ENCODE peak calls at places on chromosomes 7 and 10, in eight cellular contexts. One of them, this sample, is unnamed.

GRCh38 chr10:117341061-117341460 is 34.2 kb downstream of the PDZD8 start:
- DNase-seq in cardiac muscle cell: no peak
- DNase-seq in activated CD8-positive, alpha-beta memory T cell treated with anti-CD3 and anti-CD28 coated beads, Interleukin-2, amount 50 U/mL, for 4 hours: no peak
- DNase-seq in activated T-helper 1 cell treated with anti-CD3 and anti-CD28 coated beads, Interleukin-12 subunit alpha, Interleukin-12 subunit beta, Interleukin-2, Interleukin-4 antibody, amounts not matched to agents 30 ng/mL and 10 ng/mL and 1 ng/mL, durations not matched to agents 14 hours and 24 hours and 36 hours: no peak
- DNase-seq in left lung: no peak
- DNase-seq in T-helper 9 cell: no peak
- DNase-seq in T-cell: no peak
- DNase-seq in NCI-H1436: no peak
- DNase-seq in this sample: no peak

GRCh38 chr7:85974176-85974575 is 669.5 kb upstream of the GRM3 start:
- DNase-seq in T-cell: no peak
- DNase-seq in activated T-helper 1 cell treated with anti-CD3 and anti-CD28 coated beads, Interleukin-12 subunit alpha, Interleukin-12 subunit beta, Interleukin-2, Interleukin-4 antibody, amounts not matched to agents 30 ng/mL and 10 ng/mL and 1 ng/mL, durations not matched to agents 14 hours and 24 hours and 36 hours: no peak
- DNase-seq in left lung: no peak
- DNase-seq in activated CD8-positive, alpha-beta memory T cell treated with anti-CD3 and anti-CD28 coated beads, Interleukin-2, amount 50 U/mL, for 4 hours: no peak
- DNase-seq in cardiac muscle cell: no peak
- DNase-seq in NCI-H1436: no peak
- DNase-seq in T-helper 9 cell: no peak
- DNase-seq in this sample: no peak

GRCh38 chr10:20891338-20891714 is 5.8 kb downstream of the NEBL start:
- DNase-seq in cardiac muscle cell: no peak
- DNase-seq in NCI-H1436: no peak
- DNase-seq in left lung: no peak
- DNase-seq in T-cell: no peak
- DNase-seq in T-helper 9 cell: no peak
- DNase-seq in activated CD8-positive, alpha-beta memory T cell treated with anti-CD3 and anti-CD28 coated beads, Interleukin-2, amount 50 U/mL, for 4 hours: no peak
- DNase-seq in activated T-helper 1 cell treated with anti-CD3 and anti-CD28 coated beads, Interleukin-12 subunit alpha, Interleukin-12 subunit beta, Interleukin-2, Interleukin-4 antibody, amounts not matched to agents 30 ng/mL and 10 ng/mL and 1 ng/mL, durations not matched to agents 14 hours and 24 hours and 36 hours: no peak
- DNase-seq in this sample: no peak

GRCh38 chr7:137880432-137880831 is 33.7 kb upstream of the DGKI start:
- DNase-seq in cardiac muscle cell: no peak
- DNase-seq in T-cell: no peak
- DNase-seq in T-helper 9 cell: no peak
- DNase-seq in activated CD8-positive, alpha-beta memory T cell treated with anti-CD3 and anti-CD28 coated beads, Interleukin-2, amount 50 U/mL, for 4 hours: no peak
- DNase-seq in left lung: no peak
- DNase-seq in activated T-helper 1 cell treated with anti-CD3 and anti-CD28 coated beads, Interleukin-12 subunit alpha, Interleukin-12 subunit beta, Interleukin-2, Interleukin-4 antibody, amounts not matched to agents 30 ng/mL and 10 ng/mL and 1 ng/mL, durations not matched to agents 14 hours and 24 hours and 36 hours: no peak
- DNase-seq in NCI-H1436: no peak
- DNase-seq in this sample: no peak

GRCh38 chr7:69645683-69646082 is 47.4 kb downstream of the AUTS2 start:
- DNase-seq in T-cell: no peak
- DNase-seq in activated CD8-positive, alpha-beta memory T cell treated with anti-CD3 and anti-CD28 coated beads, Interleukin-2, amount 50 U/mL, for 4 hours: no peak
- DNase-seq in activated T-helper 1 cell treated with anti-CD3 and anti-CD28 coated beads, Interleukin-12 subunit alpha, Interleukin-12 subunit beta, Interleukin-2, Interleukin-4 antibody, amounts not matched to agents 30 ng/mL and 10 ng/mL and 1 ng/mL, durations not matched to agents 14 hours and 24 hours and 36 hours: no peak
- DNase-seq in T-helper 9 cell: no peak
- DNase-seq in NCI-H1436: no peak
- DNase-seq in left lung: no peak
- DNase-seq in cardiac muscle cell: no peak
- DNase-seq in this sample: no peak

GRCh38 chr10:93703841-93704240 is 1.4 kb upstream of the FRA10AC1 start:
- DNase-seq in cardiac muscle cell: no peak
- DNase-seq in T-cell: no peak
- DNase-seq in activated CD8-positive, alpha-beta memory T cell treated with anti-CD3 and anti-CD28 coated beads, Interleukin-2, amount 50 U/mL, for 4 hours: no peak
- DNase-seq in NCI-H1436: no peak
- DNase-seq in activated T-helper 1 cell treated with anti-CD3 and anti-CD28 coated beads, Interleukin-12 subunit alpha, Interleukin-12 subunit beta, Interleukin-2, Interleukin-4 antibody, amounts not matched to agents 30 ng/mL and 10 ng/mL and 1 ng/mL, durations not matched to agents 14 hours and 24 hours and 36 hours: no peak
- DNase-seq in T-helper 9 cell: no peak
- DNase-seq in left lung: no peak
- DNase-seq in this sample: no peak

GRCh38 chr7:45584261-45585210 is 10.4 kb downstream of the ADCY1 start:
- DNase-seq in T-cell: no peak
- DNase-seq in activated CD8-positive, alpha-beta memory T cell treated with anti-CD3 and anti-CD28 coated beads, Interleukin-2, amount 50 U/mL, for 4 hours: no peak
- DNase-seq in T-helper 9 cell: no peak
- DNase-seq in left lung: no peak
- DNase-seq in NCI-H1436: no peak
- DNase-seq in cardiac muscle cell: no peak
- DNase-seq in activated T-helper 1 cell treated with anti-CD3 and anti-CD28 coated beads, Interleukin-12 subunit alpha, Interleukin-12 subunit beta, Interleukin-2, Interleukin-4 antibody, amounts not matched to agents 30 ng/mL and 10 ng/mL and 1 ng/mL, durations not matched to agents 14 hours and 24 hours and 36 hours: no peak
- DNase-seq in this sample: no peak

GRCh38 chr7:142434666-142435174 is 176.9 kb upstream of the PRSS58 start:
- DNase-seq in T-cell: no peak
- DNase-seq in cardiac muscle cell: no peak
- DNase-seq in left lung: no peak
- DNase-seq in T-helper 9 cell: no peak
- DNase-seq in activated T-helper 1 cell treated with anti-CD3 and anti-CD28 coated beads, Interleukin-12 subunit alpha, Interleukin-12 subunit beta, Interleukin-2, Interleukin-4 antibody, amounts not matched to agents 30 ng/mL and 10 ng/mL and 1 ng/mL, durations not matched to agents 14 hours and 24 hours and 36 hours: no peak
- DNase-seq in activated CD8-positive, alpha-beta memory T cell treated with anti-CD3 and anti-CD28 coated beads, Interleukin-2, amount 50 U/mL, for 4 hours: no peak
- DNase-seq in NCI-H1436: no peak
- DNase-seq in this sample: no peak

GRCh38 chr7:36781011-36781738 is 56.9 kb upstream of the AOAH start:
- DNase-seq in NCI-H1436: no peak
- DNase-seq in activated CD8-positive, alpha-beta memory T cell treated with anti-CD3 and anti-CD28 coated beads, Interleukin-2, amount 50 U/mL, for 4 hours: no peak
- DNase-seq in cardiac muscle cell: no peak
- DNase-seq in T-helper 9 cell: peak; percentile 10
- DNase-seq in activated T-helper 1 cell treated with anti-CD3 and anti-CD28 coated beads, Interleukin-12 subunit alpha, Interleukin-12 subunit beta, Interleukin-2, Interleukin-4 antibody, amounts not matched to agents 30 ng/mL and 10 ng/mL and 1 ng/mL, durations not matched to agents 14 hours and 24 hours and 36 hours: peak; percentile 15
- DNase-seq in left lung: no peak
- DNase-seq in T-cell: peak; percentile 72
- DNase-seq in this sample: no peak

GRCh38 chr10:123855013-123855684 is 36.5 kb downstream of the CPXM2 start:
- DNase-seq in T-helper 9 cell: no peak
- DNase-seq in left lung: no peak
- DNase-seq in T-cell: no peak
- DNase-seq in cardiac muscle cell: no peak
- DNase-seq in activated CD8-positive, alpha-beta memory T cell treated with anti-CD3 and anti-CD28 coated beads, Interleukin-2, amount 50 U/mL, for 4 hours: no peak
- DNase-seq in NCI-H1436: no peak
- DNase-seq in activated T-helper 1 cell treated with anti-CD3 and anti-CD28 coated beads, Interleukin-12 subunit alpha, Interleukin-12 subunit beta, Interleukin-2, Interleukin-4 antibody, amounts not matched to agents 30 ng/mL and 10 ng/mL and 1 ng/mL, durations not matched to agents 14 hours and 24 hours and 36 hours: no peak
- DNase-seq in this sample: no peak

GRCh38 chr7:127252736-127253288 is at the start of gene GRM8:
- DNase-seq in activated CD8-positive, alpha-beta memory T cell treated with anti-CD3 and anti-CD28 coated beads, Interleukin-2, amount 50 U/mL, for 4 hours: peak; percentile 29
- DNase-seq in T-cell: no peak
- DNase-seq in activated T-helper 1 cell treated with anti-CD3 and anti-CD28 coated beads, Interleukin-12 subunit alpha, Interleukin-12 subunit beta, Interleukin-2, Interleukin-4 antibody, amounts not matched to agents 30 ng/mL and 10 ng/mL and 1 ng/mL, durations not matched to agents 14 hours and 24 hours and 36 hours: no peak
- DNase-seq in cardiac muscle cell: peak; percentile 87
- DNase-seq in left lung: peak; percentile 84
- DNase-seq in T-helper 9 cell: no peak
- DNase-seq in NCI-H1436: peak; percentile 59
- DNase-seq in this sample: peak; percentile 67

GRCh38 chr7:28296571-28297483 is 115.5 kb upstream of the CREB5 start:
- DNase-seq in T-helper 9 cell: no peak
- DNase-seq in activated T-helper 1 cell treated with anti-CD3 and anti-CD28 coated beads, Interleukin-12 subunit alpha, Interleukin-12 subunit beta, Interleukin-2, Interleukin-4 antibody, amounts not matched to agents 30 ng/mL and 10 ng/mL and 1 ng/mL, durations not matched to agents 14 hours and 24 hours and 36 hours: peak; percentile 2
- DNase-seq in activated CD8-positive, alpha-beta memory T cell treated with anti-CD3 and anti-CD28 coated beads, Interleukin-2, amount 50 U/mL, for 4 hours: peak; percentile 49
- DNase-seq in left lung: no peak
- DNase-seq in NCI-H1436: peak; percentile 62
- DNase-seq in cardiac muscle cell: peak; percentile 55
- DNase-seq in T-cell: peak; percentile 22
- DNase-seq in this sample: peak; percentile 74

GRCh38 chr10:109940553-109940952 is 17.2 kb upstream of the XPNPEP1 start:
- DNase-seq in activated T-helper 1 cell treated with anti-CD3 and anti-CD28 coated beads, Interleukin-12 subunit alpha, Interleukin-12 subunit beta, Interleukin-2, Interleukin-4 antibody, amounts not matched to agents 30 ng/mL and 10 ng/mL and 1 ng/mL, durations not matched to agents 14 hours and 24 hours and 36 hours: no peak
- DNase-seq in left lung: no peak
- DNase-seq in cardiac muscle cell: no peak
- DNase-seq in NCI-H1436: no peak
- DNase-seq in T-cell: no peak
- DNase-seq in T-helper 9 cell: no peak
- DNase-seq in activated CD8-positive, alpha-beta memory T cell treated with anti-CD3 and anti-CD28 coated beads, Interleukin-2, amount 50 U/mL, for 4 hours: no peak
- DNase-seq in this sample: no peak

GRCh38 chr7:100949227-100949930 is at the start of gene MUC3A:
- DNase-seq in activated T-helper 1 cell treated with anti-CD3 and anti-CD28 coated beads, Interleukin-12 subunit alpha, Interleukin-12 subunit beta, Interleukin-2, Interleukin-4 antibody, amounts not matched to agents 30 ng/mL and 10 ng/mL and 1 ng/mL, durations not matched to agents 14 hours and 24 hours and 36 hours: no peak
- DNase-seq in NCI-H1436: no peak
- DNase-seq in activated CD8-positive, alpha-beta memory T cell treated with anti-CD3 and anti-CD28 coated beads, Interleukin-2, amount 50 U/mL, for 4 hours: no peak
- DNase-seq in left lung: no peak
- DNase-seq in T-cell: no peak
- DNase-seq in cardiac muscle cell: no peak
- DNase-seq in T-helper 9 cell: no peak
- DNase-seq in this sample: no peak

GRCh38 chr10:88979153-88979562 is 11.4 kb upstream of the FAS start:
- DNase-seq in activated CD8-positive, alpha-beta memory T cell treated with anti-CD3 and anti-CD28 coated beads, Interleukin-2, amount 50 U/mL, for 4 hours: no peak
- DNase-seq in T-helper 9 cell: no peak
- DNase-seq in NCI-H1436: no peak
- DNase-seq in left lung: no peak
- DNase-seq in T-cell: no peak
- DNase-seq in activated T-helper 1 cell treated with anti-CD3 and anti-CD28 coated beads, Interleukin-12 subunit alpha, Interleukin-12 subunit beta, Interleukin-2, Interleukin-4 antibody, amounts not matched to agents 30 ng/mL and 10 ng/mL and 1 ng/mL, durations not matched to agents 14 hours and 24 hours and 36 hours: no peak
- DNase-seq in cardiac muscle cell: no peak
- DNase-seq in this sample: no peak

GRCh38 chr7:45055594-45056219 is 33.1 kb downstream of the NACAD start:
- DNase-seq in left lung: no peak
- DNase-seq in NCI-H1436: no peak
- DNase-seq in T-cell: no peak
- DNase-seq in T-helper 9 cell: no peak
- DNase-seq in activated CD8-positive, alpha-beta memory T cell treated with anti-CD3 and anti-CD28 coated beads, Interleukin-2, amount 50 U/mL, for 4 hours: no peak
- DNase-seq in activated T-helper 1 cell treated with anti-CD3 and anti-CD28 coated beads, Interleukin-12 subunit alpha, Interleukin-12 subunit beta, Interleukin-2, Interleukin-4 antibody, amounts not matched to agents 30 ng/mL and 10 ng/mL and 1 ng/mL, durations not matched to agents 14 hours and 24 hours and 36 hours: no peak
- DNase-seq in cardiac muscle cell: no peak
- DNase-seq in this sample: no peak

GRCh38 chr7:45203947-45204445 is 46.4 kb downstream of the RAMP3 start:
- DNase-seq in activated CD8-positive, alpha-beta memory T cell treated with anti-CD3 and anti-CD28 coated beads, Interleukin-2, amount 50 U/mL, for 4 hours: no peak
- DNase-seq in cardiac muscle cell: no peak
- DNase-seq in NCI-H1436: no peak
- DNase-seq in T-cell: no peak
- DNase-seq in T-helper 9 cell: no peak
- DNase-seq in activated T-helper 1 cell treated with anti-CD3 and anti-CD28 coated beads, Interleukin-12 subunit alpha, Interleukin-12 subunit beta, Interleukin-2, Interleukin-4 antibody, amounts not matched to agents 30 ng/mL and 10 ng/mL and 1 ng/mL, durations not matched to agents 14 hours and 24 hours and 36 hours: peak; percentile 5
- DNase-seq in left lung: no peak
- DNase-seq in this sample: no peak

GRCh38 chr7:11858668-11859302 is 26.8 kb upstream of the THSD7A start:
- DNase-seq in activated CD8-positive, alpha-beta memory T cell treated with anti-CD3 and anti-CD28 coated beads, Interleukin-2, amount 50 U/mL, for 4 hours: no peak
- DNase-seq in activated T-helper 1 cell treated with anti-CD3 and anti-CD28 coated beads, Interleukin-12 subunit alpha, Interleukin-12 subunit beta, Interleukin-2, Interleukin-4 antibody, amounts not matched to agents 30 ng/mL and 10 ng/mL and 1 ng/mL, durations not matched to agents 14 hours and 24 hours and 36 hours: no peak
- DNase-seq in NCI-H1436: peak; percentile 19
- DNase-seq in T-helper 9 cell: no peak
- DNase-seq in T-cell: no peak
- DNase-seq in cardiac muscle cell: no peak
- DNase-seq in left lung: no peak
- DNase-seq in this sample: peak; percentile 20

GRCh38 chr7:110944966-110945644 is 145.8 kb upstream of the LRRN3 start:
- DNase-seq in left lung: no peak
- DNase-seq in cardiac muscle cell: no peak
- DNase-seq in NCI-H1436: no peak
- DNase-seq in T-cell: no peak
- DNase-seq in T-helper 9 cell: no peak
- DNase-seq in activated CD8-positive, alpha-beta memory T cell treated with anti-CD3 and anti-CD28 coated beads, Interleukin-2, amount 50 U/mL, for 4 hours: no peak
- DNase-seq in activated T-helper 1 cell treated with anti-CD3 and anti-CD28 coated beads, Interleukin-12 subunit alpha, Interleukin-12 subunit beta, Interleukin-2, Interleukin-4 antibody, amounts not matched to agents 30 ng/mL and 10 ng/mL and 1 ng/mL, durations not matched to agents 14 hours and 24 hours and 36 hours: no peak
- DNase-seq in this sample: no peak